ENCODE peak calls at places on chromosomes 2 and 18, in eight cellular contexts. One of them, this sample, is unnamed.

GRCh38 chr18:56910967-56911366 is 235.9 kb upstream of the BOD1L2 start:
- DNase-seq in fibroblast of lung: no peak
- DNase-seq in mammary epithelial cell: no peak
- DNase-seq in GM23338: peak; percentile 28
- DNase-seq in A549: no peak
- DNase-seq in GM23248: no peak
- DNase-seq in endothelial cell of umbilical vein: no peak
- DNase-seq in IMR-90: no peak
- DNase-seq in this sample: peak; percentile 20

GRCh38 chr18:59546164-59546563 is 151.1 kb downstream of the CCBE1 start:
- DNase-seq in fibroblast of lung: peak; percentile 75
- DNase-seq in mammary epithelial cell: peak; percentile 83
- DNase-seq in GM23338: no peak
- DNase-seq in A549: no peak
- DNase-seq in GM23248: peak; percentile 12
- DNase-seq in endothelial cell of umbilical vein: no peak
- DNase-seq in IMR-90: peak; percentile 94
- DNase-seq in this sample: peak; percentile 41

GRCh38 chr2:125721072-125721721 is 934.8 kb upstream of the GYPC start:
- DNase-seq in fibroblast of lung: no peak
- DNase-seq in mammary epithelial cell: no peak
- DNase-seq in GM23338: no peak
- DNase-seq in A549: no peak
- DNase-seq in GM23248: no peak
- DNase-seq in endothelial cell of umbilical vein: no peak
- DNase-seq in IMR-90: no peak
- DNase-seq in this sample: no peak

GRCh38 chr18:61699397-61700090 is 193.3 kb downstream of the RNF152 start:
- DNase-seq in fibroblast of lung: no peak
- DNase-seq in mammary epithelial cell: peak; percentile 6
- DNase-seq in GM23338: no peak
- DNase-seq in A549: no peak
- DNase-seq in GM23248: no peak
- DNase-seq in endothelial cell of umbilical vein: no peak
- DNase-seq in IMR-90: no peak
- DNase-seq in this sample: no peak

GRCh38 chr18:59056706-59057492 is 82.8 kb upstream of the SEC11C start:
- DNase-seq in fibroblast of lung: peak; percentile 73
- DNase-seq in mammary epithelial cell: peak; percentile 58
- DNase-seq in GM23338: peak; percentile 92
- DNase-seq in A549: peak; percentile 74
- DNase-seq in GM23248: peak; percentile 77
- DNase-seq in endothelial cell of umbilical vein: peak; percentile 76
- DNase-seq in IMR-90: peak; percentile 68
- DNase-seq in this sample: peak; percentile 86

GRCh38 chr2:217886720-217887309 is 116.0 kb downstream of the TNS1 start:
- DNase-seq in fibroblast of lung: peak; percentile 75
- DNase-seq in mammary epithelial cell: peak; percentile 52
- DNase-seq in GM23338: peak; percentile 93
- DNase-seq in A549: peak; percentile 76
- DNase-seq in GM23248: peak; percentile 83
- DNase-seq in endothelial cell of umbilical vein: peak; percentile 71
- DNase-seq in IMR-90: peak; percentile 73
- DNase-seq in this sample: peak; percentile 90

GRCh38 chr2:216109962-216110614 is 940 bp downstream of the XRCC5 start:
- DNase-seq in fibroblast of lung: peak; percentile 79
- DNase-seq in mammary epithelial cell: peak; percentile 29
- DNase-seq in GM23338: peak; percentile 31
- DNase-seq in A549: peak; percentile 36
- DNase-seq in GM23248: peak; percentile 76
- DNase-seq in endothelial cell of umbilical vein: peak; percentile 72
- DNase-seq in IMR-90: peak; percentile 75
- DNase-seq in this sample: peak; percentile 56

GRCh38 chr2:227477291-227477690 is 5.3 kb downstream of the AGFG1 start:
- DNase-seq in fibroblast of lung: peak; percentile 24
- DNase-seq in mammary epithelial cell: no peak
- DNase-seq in GM23338: no peak
- DNase-seq in A549: no peak
- DNase-seq in GM23248: peak; percentile 48
- DNase-seq in endothelial cell of umbilical vein: no peak
- DNase-seq in IMR-90: peak; percentile 51
- DNase-seq in this sample: no peak

DNA sequence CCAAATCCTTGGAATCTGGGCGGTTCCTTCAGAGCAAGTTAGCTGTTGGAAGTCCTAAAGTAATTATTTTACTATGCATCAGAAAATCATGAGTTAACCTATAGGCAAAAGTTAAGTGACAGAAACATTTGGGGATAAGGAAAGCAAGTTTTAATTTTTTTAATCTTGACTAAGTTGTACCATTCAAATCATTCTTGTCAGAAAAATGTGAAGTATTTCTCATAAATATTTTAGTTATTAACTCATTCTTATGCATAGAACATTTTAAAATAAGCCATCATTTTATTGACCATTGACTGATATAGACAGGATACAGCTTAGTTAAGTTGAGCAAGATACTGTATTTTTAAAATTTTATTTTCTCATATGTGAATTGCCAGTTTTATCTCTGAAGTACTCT is 98.2 kb upstream of the FOSL2 start:
- DNase-seq in fibroblast of lung: no peak
- DNase-seq in mammary epithelial cell: no peak
- DNase-seq in GM23338: no peak
- DNase-seq in A549: no peak
- DNase-seq in GM23248: no peak
- DNase-seq in endothelial cell of umbilical vein: no peak
- DNase-seq in IMR-90: no peak
- DNase-seq in this sample: no peak
- H3K4me2 ChIP-seq in fibroblast of lung: no peak overlapping the region
- H3K4me2 ChIP-seq in mammary epithelial cell: no peak overlapping the region
- H3K4me2 ChIP-seq in GM23338: no peak overlapping the region
- H3K4me2 ChIP-seq in A549: peak overlapping the region; percentile 23
- H3K4me2 ChIP-seq in GM23248: no peak overlapping the region
- H3K4me2 ChIP-seq in endothelial cell of umbilical vein: no peak overlapping the region
- H3K4me2 ChIP-seq in IMR-90: no peak overlapping the region
- H3K4me2 ChIP-seq in this sample: no peak overlapping the region

DNA sequence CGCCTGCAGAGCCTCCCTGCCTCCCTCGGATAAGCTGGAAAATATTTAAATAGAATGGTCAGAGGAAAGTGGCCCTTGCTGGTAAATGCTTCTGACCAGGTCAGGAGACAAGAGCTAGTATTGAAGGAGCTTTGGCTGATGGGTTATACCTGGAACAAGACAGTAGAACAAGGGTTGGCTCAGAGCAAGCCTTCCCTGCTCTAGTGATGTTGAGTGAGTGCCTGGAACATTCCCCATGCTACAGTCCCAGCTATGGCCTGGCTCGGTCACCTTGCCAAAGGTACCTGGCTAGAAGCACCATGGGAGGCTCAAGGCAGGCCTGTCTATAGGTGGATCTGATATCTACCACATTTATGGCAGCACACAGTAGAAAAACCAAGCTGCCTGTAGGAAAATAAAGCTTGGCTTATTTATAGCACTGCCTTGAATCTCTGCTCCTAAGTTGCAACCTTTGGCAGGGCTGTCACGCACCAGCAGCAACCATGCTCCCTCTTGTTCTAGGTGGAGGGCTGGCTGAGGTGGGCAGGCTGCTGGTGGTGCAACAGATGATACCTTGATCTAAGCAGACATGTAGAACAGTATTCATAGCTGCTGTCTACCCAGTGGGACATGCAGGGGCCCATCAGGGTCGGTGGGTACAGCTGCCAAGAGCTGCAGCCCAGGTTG is 66.8 kb upstream of the BCL2L11 start:
- DNase-seq in fibroblast of lung: no peak
- DNase-seq in mammary epithelial cell: no peak
- DNase-seq in GM23338: no peak
- DNase-seq in A549: no peak
- DNase-seq in GM23248: no peak
- DNase-seq in endothelial cell of umbilical vein: no peak
- DNase-seq in IMR-90: no peak
- DNase-seq in this sample: peak; percentile 1
- H3K4me2 ChIP-seq in fibroblast of lung: no peak overlapping the region
- H3K4me2 ChIP-seq in mammary epithelial cell: no peak overlapping the region
- H3K4me2 ChIP-seq in GM23338: no peak overlapping the region
- H3K4me2 ChIP-seq in A549: no peak overlapping the region
- H3K4me2 ChIP-seq in GM23248: no peak overlapping the region
- H3K4me2 ChIP-seq in endothelial cell of umbilical vein: no peak overlapping the region
- H3K4me2 ChIP-seq in IMR-90: no peak overlapping the region
- H3K4me2 ChIP-seq in this sample: no peak overlapping the region

GRCh38 chr18:8741524-8741923 is 36.2 kb downstream of the MTCL1 start:
- DNase-seq in fibroblast of lung: no peak
- DNase-seq in mammary epithelial cell: no peak
- DNase-seq in GM23338: no peak
- DNase-seq in A549: no peak
- DNase-seq in GM23248: no peak
- DNase-seq in endothelial cell of umbilical vein: peak; percentile 41
- DNase-seq in IMR-90: no peak
- DNase-seq in this sample: no peak
- H3K4me2 ChIP-seq in fibroblast of lung: no peak overlapping the region
- H3K4me2 ChIP-seq in mammary epithelial cell: no peak overlapping the region
- H3K4me2 ChIP-seq in GM23338: no peak overlapping the region
- H3K4me2 ChIP-seq in A549: no peak overlapping the region
- H3K4me2 ChIP-seq in GM23248: no peak overlapping the region
- H3K4me2 ChIP-seq in endothelial cell of umbilical vein: peak overlapping the region; percentile 44
- H3K4me2 ChIP-seq in IMR-90: no peak overlapping the region
- H3K4me2 ChIP-seq in this sample: no peak overlapping the region

GRCh38 chr18:66439670-66440069 is 164.2 kb downstream of the CDH19 start:
- DNase-seq in fibroblast of lung: no peak
- DNase-seq in mammary epithelial cell: no peak
- DNase-seq in GM23338: no peak
- DNase-seq in A549: no peak
- DNase-seq in GM23248: no peak
- DNase-seq in endothelial cell of umbilical vein: no peak
- DNase-seq in IMR-90: no peak
- DNase-seq in this sample: no peak
- H3K4me2 ChIP-seq in fibroblast of lung: no peak overlapping the region
- H3K4me2 ChIP-seq in mammary epithelial cell: no peak overlapping the region
- H3K4me2 ChIP-seq in GM23338: no peak overlapping the region
- H3K4me2 ChIP-seq in A549: no peak overlapping the region
- H3K4me2 ChIP-seq in GM23248: no peak overlapping the region
- H3K4me2 ChIP-seq in endothelial cell of umbilical vein: no peak overlapping the region
- H3K4me2 ChIP-seq in IMR-90: no peak overlapping the region
- H3K4me2 ChIP-seq in this sample: no peak overlapping the region

This sample was measured in hepatocyte.